ENCODE peak calls at places on chromosomes 4 and X, in four cellular contexts. One of them, this sample, is unnamed.

GRCh38 chr4:185080545-185080944 is 62.3 kb downstream of the HELT start:
- DNase-seq in OCI-LY7: no peak
- DNase-seq in uterus: no peak
- DNase-seq in B cell: no peak
- DNase-seq in this sample: no peak

GRCh38 chr4:96326846-96327245 is 487.0 kb downstream of the PDHA2 start:
- DNase-seq in OCI-LY7: no peak
- DNase-seq in uterus: no peak
- DNase-seq in B cell: no peak
- DNase-seq in this sample: no peak

GRCh38 chr4:138090145-138090917 is 151.8 kb downstream of the SLC7A11 start:
- DNase-seq in B cell: peak
- DNase-seq in uterus: peak
- DNase-seq in OCI-LY7: peak
- DNase-seq in this sample: peak

GRCh38 chr4:70722199-70722791 is 531 bp downstream of the RUFY3 start:
- DNase-seq in OCI-LY7: no peak
- DNase-seq in uterus: peak
- DNase-seq in B cell: no peak
- DNase-seq in this sample: peak

GRCh38 chr4:163554870-163555465 is 60.5 kb downstream of the TMA16 start:
- DNase-seq in OCI-LY7: peak
- DNase-seq in uterus: no peak
- DNase-seq in B cell: no peak
- DNase-seq in this sample: no peak

GRCh38 chr4:174665799-174666198 is 143.5 kb upstream of the HPGD start:
- DNase-seq in OCI-LY7: no peak
- DNase-seq in uterus: no peak
- DNase-seq in B cell: no peak
- DNase-seq in this sample: no peak

GRCh38 chrX:120791013-120791643 is 84.5 kb downstream of the CT47B1 start:
- DNase-seq in uterus: peak
- DNase-seq in B cell: no peak
- DNase-seq in OCI-LY7: no peak
- DNase-seq in this sample: peak

GRCh38 chr4:61202638-61203495 is 2.7 kb downstream of the ADGRL3 start:
- DNase-seq in OCI-LY7: no peak
- DNase-seq in uterus: no peak
- DNase-seq in B cell: peak
- DNase-seq in this sample: no peak

GRCh38 chrX:10507181-10507580 is 113.2 kb downstream of the MID1 start:
- DNase-seq in B cell: no peak
- DNase-seq in OCI-LY7: no peak
- DNase-seq in uterus: no peak
- DNase-seq in this sample: no peak

GRCh38 chr4:8239226-8239625 is 30.3 kb upstream of the HTRA3 start:
- DNase-seq in OCI-LY7: no peak
- DNase-seq in uterus: no peak
- DNase-seq in B cell: no peak
- DNase-seq in this sample: no peak

GRCh38 chr4:177519481-177520270 is 77.4 kb upstream of the AGA start:
- DNase-seq in OCI-LY7: no peak
- DNase-seq in B cell: no peak
- DNase-seq in uterus: no peak
- DNase-seq in this sample: no peak

GRCh38 chrX:53000447-53001208 is 42.3 kb upstream of the FAM156A start:
- DNase-seq in OCI-LY7: peak
- DNase-seq in B cell: no peak
- DNase-seq in uterus: no peak
- DNase-seq in this sample: no peak

GRCh38 chrX:56764153-56764974 is 35.3 kb downstream of the NBDY start:
- DNase-seq in B cell: peak
- DNase-seq in uterus: peak
- DNase-seq in OCI-LY7: peak
- DNase-seq in this sample: peak

GRCh38 chr4:169184236-169184635 is 86.5 kb downstream of the SH3RF1 start:
- DNase-seq in B cell: no peak
- DNase-seq in uterus: no peak
- DNase-seq in OCI-LY7: no peak
- DNase-seq in this sample: no peak

GRCh38 chrX:119880076-119880475 is 8.4 kb downstream of the NDUFA1 start:
- DNase-seq in B cell: no peak
- DNase-seq in uterus: no peak
- DNase-seq in OCI-LY7: peak
- DNase-seq in this sample: no peak

GRCh38 chr4:185137233-185137925 is 5.7 kb upstream of the SLC25A4 start:
- DNase-seq in B cell: no peak
- DNase-seq in OCI-LY7: no peak
- DNase-seq in uterus: no peak
- DNase-seq in this sample: peak

GRCh38 chr4:48909697-48910096 is 3.1 kb upstream of the OCIAD2 start:
- DNase-seq in OCI-LY7: no peak
- DNase-seq in B cell: no peak
- DNase-seq in uterus: peak
- DNase-seq in this sample: no peak

GRCh38 chr4:90127706-90128345 is 632 bp downstream of the CCSER1 start:
- DNase-seq in uterus: peak
- DNase-seq in OCI-LY7: no peak
- DNase-seq in B cell: peak
- DNase-seq in this sample: peak

GRCh38 chr4:96974295-96974694 is 1134.4 kb downstream of the PDHA2 start:
- DNase-seq in OCI-LY7: no peak
- DNase-seq in B cell: no peak
- DNase-seq in uterus: no peak
- DNase-seq in this sample: no peak

GRCh38 chrX:4550018-4550417 is 836.6 kb upstream of the PRKX start:
- DNase-seq in OCI-LY7: peak
- DNase-seq in B cell: no peak
- DNase-seq in uterus: no peak
- DNase-seq in this sample: no peak

GRCh38 chr4:159105761-159106243 is 2.9 kb downstream of the RAPGEF2 start:
- DNase-seq in OCI-LY7: no peak
- DNase-seq in uterus: no peak
- DNase-seq in B cell: peak
- DNase-seq in this sample: no peak

GRCh38 chr4:25879991-25880641 is 17.3 kb upstream of the SEL1L3 start:
- DNase-seq in uterus: no peak
- DNase-seq in OCI-LY7: peak
- DNase-seq in B cell: no peak
- DNase-seq in this sample: no peak

GRCh38 chr4:159435561-159436023 is 332.7 kb downstream of the RAPGEF2 start:
- DNase-seq in uterus: no peak
- DNase-seq in B cell: no peak
- DNase-seq in OCI-LY7: no peak
- DNase-seq in this sample: no peak

GRCh38 chr4:3393171-3393570 is 48.6 kb upstream of the HGFAC start:
- DNase-seq in uterus: no peak
- DNase-seq in B cell: no peak
- DNase-seq in OCI-LY7: no peak
- DNase-seq in this sample: no peak

GRCh38 chr4:158824425-158825274 is 55.8 kb downstream of the FNIP2 start:
- DNase-seq in uterus: no peak
- DNase-seq in OCI-LY7: no peak
- DNase-seq in B cell: no peak
- DNase-seq in this sample: no peak

GRCh38 chr4:8364848-8365350 is 75.6 kb downstream of the ACOX3 start:
- DNase-seq in OCI-LY7: no peak
- DNase-seq in uterus: no peak
- DNase-seq in B cell: no peak
- DNase-seq in this sample: no peak

GRCh38 chr4:45472490-45472889 is 651.4 kb downstream of the GABRG1 start:
- DNase-seq in OCI-LY7: no peak
- DNase-seq in B cell: no peak
- DNase-seq in uterus: no peak
- DNase-seq in this sample: no peak

GRCh38 chrX:39850630-39851152 is 247.1 kb downstream of the BCOR start:
- DNase-seq in uterus: no peak
- DNase-seq in B cell: no peak
- DNase-seq in OCI-LY7: no peak
- DNase-seq in this sample: no peak

GRCh38 chrX:129540725-129541184 is 696 bp downstream of the OCRL start:
- DNase-seq in uterus: no peak
- DNase-seq in B cell: no peak
- DNase-seq in OCI-LY7: peak
- DNase-seq in this sample: peak

GRCh38 chr4:141802324-141802723 is 165.9 kb downstream of the IL15 start:
- DNase-seq in uterus: no peak
- DNase-seq in B cell: no peak
- DNase-seq in OCI-LY7: no peak
- DNase-seq in this sample: no peak

GRCh38 chr4:113131146-113131545 is 81.7 kb downstream of the ANK2 start:
- DNase-seq in B cell: no peak
- DNase-seq in OCI-LY7: no peak
- DNase-seq in uterus: no peak
- DNase-seq in this sample: no peak

GRCh38 chr4:183264614-183265013 is 55.5 kb downstream of the CLDN22 start:
- DNase-seq in B cell: no peak
- DNase-seq in uterus: no peak
- DNase-seq in OCI-LY7: no peak
- DNase-seq in this sample: no peak

GRCh38 chr4:13640149-13640671 is 12.7 kb upstream of the BOD1L1 start:
- DNase-seq in OCI-LY7: no peak
- DNase-seq in B cell: no peak
- DNase-seq in uterus: no peak
- DNase-seq in this sample: no peak